ENCODE peak calls at places on chromosomes 3 and 15, in six cellular contexts. P, H, N, D, M and T are unnamed samples.

GRCh38 chr3:39528844-39529243 is 61.4 kb downstream of the MOBP start:
- DNase-seq in M (no peak), P (no peak), D (no peak), N (no peak), H (no peak), T (no peak)

GRCh38 chr3:113534365-113534764 is 2.0 kb downstream of the SIDT1 start:
- DNase-seq in P (no peak), M (no peak), D (no peak), N (no peak), H (no peak), T (no peak)

GRCh38 chr15:74959643-74959939 is 3.0 kb upstream of the RPP25 start:
- DNase-seq in P (no peak), N (no peak), M (no peak), H (no peak), D (no peak), T (no peak)

GRCh38 chr3:50269977-50270413 is 1.0 kb downstream of the SEMA3B start:
- DNase-seq in D (peak), H (no peak), P (peak), N (no peak), M (no peak), T (no peak)

GRCh38 chr3:38655708-38656300 is 6.3 kb upstream of the SCN5A start:
- DNase-seq in D (peak), P (no peak), N (no peak), M (peak), H (no peak), T (no peak)

GRCh38 chr3:186194451-186194811 is 85.5 kb upstream of the ETV5 start:
- DNase-seq in D (no peak), N (no peak), M (no peak), H (no peak), P (no peak), T (no peak)

GRCh38 chr15:29756358-29757267 is 65.7 kb downstream of the TJP1 start:
- DNase-seq in D (no peak), H (no peak), N (no peak), M (no peak), P (no peak), T (no peak)

GRCh38 chr3:11711826-11712225 is 68.1 kb upstream of the VGLL4 start:
- DNase-seq in H (no peak), P (no peak), N (no peak), M (no peak), D (no peak), T (no peak)

GRCh38 chr3:185176756-185177359 is 24.0 kb upstream of the C3orf70 start:
- DNase-seq in H (no peak), D (peak), N (no peak), P (peak), M (peak), T (no peak)

GRCh38 chr3:123743121-123743520 is 141.0 kb downstream of the MYLK start:
- DNase-seq in H (no peak), P (no peak), D (no peak), M (no peak), N (no peak), T (no peak)

GRCh38 chr3:77169844-77170243 is 129.9 kb downstream of the ROBO2 start:
- DNase-seq in D (no peak), M (no peak), H (no peak), P (no peak), N (no peak), T (no peak)

DNA sequence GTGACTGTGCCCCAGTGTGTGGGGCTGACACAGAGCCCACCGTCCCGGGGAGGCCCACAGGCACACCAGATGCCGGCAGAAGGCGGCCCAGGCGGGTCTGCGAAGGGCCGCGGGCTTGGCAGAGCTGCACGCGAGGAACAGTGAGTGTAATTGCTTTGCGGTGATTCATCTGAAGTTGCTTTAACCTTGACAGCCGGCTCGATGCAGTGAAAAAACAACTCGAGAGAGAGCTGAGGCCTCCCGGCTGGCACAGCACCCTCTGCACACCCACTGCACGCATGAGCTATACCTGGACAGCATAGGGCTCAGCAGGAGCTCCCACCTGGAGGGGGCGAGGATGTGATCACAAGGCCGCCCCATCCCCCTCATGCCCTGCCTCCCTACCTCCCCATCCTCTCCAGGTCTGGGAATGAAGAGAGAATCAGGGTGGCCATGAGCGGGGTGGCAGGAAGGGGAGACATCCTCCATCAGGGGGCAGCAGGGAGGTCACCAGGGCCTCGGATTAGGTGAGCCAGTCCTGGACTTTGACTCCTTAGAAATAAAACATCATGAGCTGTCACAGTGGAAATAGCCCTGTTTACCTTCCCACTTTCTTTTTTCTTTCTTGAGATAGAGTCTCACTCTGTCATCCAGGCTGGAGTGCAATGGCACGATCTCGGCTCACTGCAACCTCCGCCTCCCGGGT is 172.6 kb downstream of the MEGF11 start:
- DNase-seq in P (peak), M (peak), D (peak), H (no peak), N (no peak), T (no peak)
- TF ChIP-seq CTCF in P (no peak), M (peak), D (no peak), H (no peak), N (no peak), T (no peak)

DNA sequence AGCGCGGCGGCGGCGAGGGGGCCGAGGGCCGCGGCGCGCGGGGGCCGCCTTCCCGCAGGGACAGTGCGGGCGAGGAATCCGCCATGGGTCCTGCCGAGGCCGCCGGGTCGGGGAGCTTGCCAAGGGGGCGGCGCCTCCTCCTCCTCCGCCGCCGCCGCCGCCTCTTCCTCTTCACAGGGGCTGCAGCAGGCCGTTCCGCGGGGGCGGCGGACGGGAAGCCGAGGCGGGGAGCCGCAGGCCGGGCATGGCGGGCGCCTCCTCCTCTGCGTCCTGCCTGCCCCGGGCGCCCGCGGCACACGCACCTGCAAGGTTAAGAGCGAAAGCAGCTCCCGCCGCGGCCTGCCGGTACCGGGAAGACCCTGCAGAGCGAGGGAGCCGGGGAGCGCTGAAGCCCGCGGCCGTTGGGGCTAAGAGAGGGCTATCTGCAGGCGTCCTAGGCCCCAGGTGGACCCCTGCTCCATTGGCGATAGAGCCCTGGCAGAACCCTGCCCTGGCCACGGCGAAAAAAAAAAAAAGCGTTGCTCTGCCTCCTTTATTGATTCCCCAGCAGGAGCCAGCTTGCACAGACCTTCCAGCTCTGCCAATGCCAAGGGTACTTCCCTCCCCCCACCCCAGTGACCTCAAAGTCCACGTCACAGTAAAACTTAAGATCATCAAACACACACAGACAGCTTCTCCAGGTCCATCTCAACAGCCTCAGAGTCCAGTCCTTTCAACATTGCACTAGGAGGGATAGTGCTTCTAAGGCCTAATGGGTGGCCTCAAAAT is at the start of gene LYSMD2:
- DNase-seq in P (peak), H (peak), M (peak), D (peak), N (peak), T (no peak)
- TF ChIP-seq POLR2A in P (no peak), H (no peak), M (peak), D (no peak), N (no peak), T (peak)

DNA sequence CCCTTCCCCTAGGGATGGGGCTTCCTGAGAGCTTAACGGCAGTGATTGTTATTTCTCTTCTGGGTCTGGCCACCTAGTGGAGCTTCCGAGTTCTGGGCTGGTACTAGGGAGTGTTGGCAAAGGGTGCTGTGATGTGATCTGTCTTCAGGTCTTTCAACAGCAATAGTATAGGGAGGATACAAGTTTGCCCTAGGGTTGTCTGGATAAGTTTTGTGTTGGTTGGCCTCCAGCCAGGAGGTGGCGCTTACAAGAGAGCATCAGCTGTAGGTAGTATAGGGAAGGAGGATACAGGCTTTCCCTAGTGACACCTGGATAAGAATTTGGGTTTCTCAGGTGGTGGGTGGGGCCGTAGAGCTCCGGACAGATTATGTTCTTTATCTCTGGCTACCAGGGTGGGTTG is 19.2 kb upstream of the CPOX start:
- DNase-seq in N (no peak), M (peak), H (no peak), D (no peak), P (no peak), T (no peak)
- TF ChIP-seq CTCF in N (no peak), M (no peak), H (no peak), D (no peak), P (no peak), T (no peak)

DNA sequence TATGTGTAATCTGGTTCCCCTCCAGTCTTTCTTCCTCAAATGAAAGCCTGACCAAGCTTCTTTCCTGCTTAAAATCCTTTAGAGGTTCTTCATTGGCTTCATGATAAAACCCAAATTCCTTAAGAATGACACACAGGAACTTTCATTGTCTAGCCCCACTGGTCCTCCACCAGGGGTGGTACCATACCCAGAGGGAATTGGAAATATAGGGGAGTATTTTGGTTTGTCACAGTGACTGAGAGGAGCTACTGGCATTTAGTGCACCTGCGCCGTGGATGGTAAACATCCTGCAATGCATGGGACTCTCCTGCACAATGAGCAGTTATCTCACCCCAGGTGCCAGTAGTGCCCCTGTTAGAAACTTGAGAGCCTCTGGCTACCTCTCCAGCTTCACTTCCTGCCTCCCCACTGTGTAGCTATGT is 10.8 kb downstream of the ZWILCH start:
- DNase-seq in M (no peak), D (no peak), N (no peak), H (no peak), P (no peak), T (no peak)
- TF ChIP-seq POLR2A in M (no peak), D (no peak), N (no peak), H (no peak), P (no peak), T (no peak)

GRCh38 chr3:58025824-58026579 is 17.8 kb downstream of the FLNB start:
- DNase-seq in M (peak), D (peak), P (no peak), H (peak), N (peak), T (no peak)

GRCh38 chr3:58027704-58028317 is 19.6 kb downstream of the FLNB start:
- DNase-seq in N (no peak), D (no peak), H (no peak), P (no peak), M (no peak), T (no peak)

GRCh38 chr3:58025406-58025805 is 17.2 kb downstream of the FLNB start:
- DNase-seq in M (no peak), H (no peak), N (no peak), D (no peak), P (no peak), T (no peak)

GRCh38 chr3:58028902-58029301 is 20.7 kb downstream of the FLNB start:
- DNase-seq in D (no peak), M (no peak), P (no peak), N (no peak), H (no peak), T (no peak)

GRCh38 chr3:58026598-58026997 is 18.4 kb downstream of the FLNB start:
- DNase-seq in M (no peak), P (no peak), D (no peak), H (no peak), N (no peak), T (no peak)
- TF ChIP-seq CTCF in M (no peak), P (no peak), D (no peak), H (no peak), N (no peak), T (no peak)

DNA sequence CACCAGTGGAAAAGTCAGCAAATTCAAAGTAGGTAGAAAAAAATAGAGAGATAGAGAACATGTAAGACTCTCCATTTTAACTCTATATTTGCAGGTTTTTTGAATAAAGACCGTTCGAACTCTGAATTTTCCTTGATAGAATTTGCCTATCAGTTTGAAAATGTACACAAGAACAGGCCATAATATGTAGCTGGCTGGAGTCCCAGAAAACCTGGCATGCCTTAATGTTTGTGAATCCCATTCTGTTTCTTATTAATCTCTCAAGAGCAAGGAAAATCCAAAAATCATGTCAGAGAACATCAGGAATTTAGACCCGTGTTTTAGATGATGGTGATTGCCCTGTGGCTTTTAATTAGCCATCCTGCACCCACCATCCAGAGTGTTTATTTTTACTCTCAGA is 7.2 kb upstream of the CFAP161 start:
- DNase-seq in H (peak), P (no peak), M (no peak), D (peak), N (no peak), T (no peak)
- TF ChIP-seq POLR2A in H (no peak), P (no peak), M (no peak), D (no peak), N (no peak), T (no peak)

GRCh38 chr3:108887137-108887536 is 64.6 kb downstream of the TRAT1 start:
- DNase-seq in M (no peak), H (no peak), N (no peak), D (no peak), P (no peak), T (no peak)

GRCh38 chr3:108879915-108880314 is 57.3 kb downstream of the TRAT1 start:
- DNase-seq in M (peak), N (no peak), P (no peak), D (no peak), H (no peak), T (no peak)

GRCh38 chr3:108883373-108883772 is 60.8 kb downstream of the TRAT1 start:
- DNase-seq in P (no peak), M (no peak), H (no peak), N (no peak), D (no peak), T (no peak)

GRCh38 chr3:108877906-108878305 is 55.3 kb downstream of the TRAT1 start:
- DNase-seq in H (no peak), M (no peak), D (no peak), N (no peak), P (no peak), T (no peak)

DNA sequence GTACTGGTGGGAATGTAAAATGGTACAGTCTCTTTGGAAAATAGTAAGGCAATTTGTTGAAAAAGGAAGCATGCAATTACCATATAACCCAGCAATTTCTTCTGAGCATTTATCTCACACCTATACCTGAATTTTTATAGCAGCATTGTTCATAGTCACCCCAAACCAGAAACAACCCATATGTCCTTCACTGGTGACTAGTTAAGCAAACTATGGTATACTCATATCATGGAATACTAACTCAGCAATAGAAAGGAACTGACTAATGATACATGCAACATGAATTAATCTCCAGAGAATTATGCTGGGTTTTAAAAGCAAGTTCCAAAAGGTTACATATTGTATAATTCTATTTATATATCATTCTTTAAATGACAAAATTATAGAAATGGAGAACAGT is 60.2 kb downstream of the TRAT1 start:
- DNase-seq in N (no peak), D (no peak), H (no peak), M (no peak), P (no peak), T (no peak)
- TF ChIP-seq CTCF in N (no peak), D (no peak), H (no peak), M (no peak), P (no peak), T (no peak)

GRCh38 chr3:149612456-149612855 is 45.4 kb downstream of the WWTR1 start:
- DNase-seq in H (no peak), P (no peak), D (no peak), M (no peak), N (no peak), T (no peak)

GRCh38 chr3:149618151-149619123 is 39.4 kb downstream of the WWTR1 start:
- DNase-seq in N (no peak), H (no peak), M (peak), D (no peak), P (no peak), T (no peak)

GRCh38 chr3:149611149-149611548 is 46.7 kb downstream of the WWTR1 start:
- DNase-seq in D (no peak), M (no peak), N (no peak), P (no peak), H (no peak), T (no peak)

GRCh38 chr3:149613988-149614387 is 43.8 kb downstream of the WWTR1 start:
- DNase-seq in P (no peak), M (no peak), N (no peak), D (no peak), H (no peak), T (no peak)

DNA sequence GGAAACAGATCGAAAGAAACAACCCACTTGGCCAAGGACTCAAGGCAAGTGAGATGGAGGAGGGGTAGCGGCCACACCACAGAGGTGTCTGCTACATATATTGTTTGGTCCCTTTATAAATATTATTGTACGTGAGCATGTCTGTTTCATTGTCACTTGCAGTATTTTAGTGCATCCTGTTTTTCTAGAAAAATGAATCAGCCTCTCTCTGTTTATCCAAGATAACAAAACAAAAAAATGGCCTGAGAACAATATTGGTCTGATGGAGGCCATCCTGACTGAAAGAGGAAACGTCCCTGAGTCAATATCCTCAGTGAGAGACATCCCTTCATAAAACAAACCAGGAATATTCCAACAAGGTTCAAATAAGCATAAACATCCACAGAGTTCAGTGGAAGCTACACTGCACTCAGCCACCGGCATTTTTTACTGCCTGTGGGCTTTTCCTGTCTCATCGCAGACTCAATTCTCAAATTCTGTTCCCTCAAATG is 42.0 kb downstream of the WWTR1 start:
- DNase-seq in H (no peak), N (no peak), M (no peak), P (no peak), D (peak), T (no peak)
- TF ChIP-seq POLR2A in H (no peak), N (no peak), M (no peak), P (no peak), D (no peak), T (no peak)

DNA sequence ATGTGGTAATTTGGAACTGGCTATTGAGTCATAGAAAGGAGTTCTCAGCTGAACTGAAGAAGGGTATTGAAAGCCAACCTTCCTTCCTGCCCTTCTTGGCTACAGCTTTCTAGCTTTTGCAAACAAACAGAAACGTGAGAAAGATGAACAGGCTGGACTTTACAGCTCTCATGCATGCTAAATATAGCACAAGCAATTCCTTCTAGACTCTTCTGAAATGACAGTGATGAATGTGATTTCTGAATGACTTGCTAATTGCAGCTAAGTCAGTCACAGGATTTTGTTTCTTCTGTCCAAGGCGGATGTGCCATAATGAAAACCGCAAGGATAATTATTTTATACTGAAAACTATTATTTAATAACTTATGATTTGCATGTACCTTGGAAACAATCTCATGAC is 36.3 kb downstream of the BCHE start:
- DNase-seq in N (no peak), P (no peak), M (no peak), H (no peak), D (no peak), T (no peak)
- TF ChIP-seq CTCF in N (no peak), P (no peak), M (no peak), H (no peak), D (no peak), T (no peak)